ENCODE peak calls at places on chromosomes 6 and 20, in seven cellular contexts. K is mucosa of descending colon, C is tibial nerve, W is ovary, O is right lobe of liver, G is heart right ventricle, T is IMR-90. U is an unnamed sample.

GRCh38 chr6:33630014-33630413 is 8.9 kb downstream of the ITPR3 start:
- DNase-seq in K (no peak), C (no peak), W (no peak), O (no peak), G (no peak), T (no peak), U (no peak)

GRCh38 chr6:5997420-5998093 is 9.2 kb downstream of the NRN1 start:
- DNase-seq in K (no peak), C (no peak), W (no peak), O (no peak), G (peak; percentile 36), T (no peak), U (peak; percentile 63)

GRCh38 chr6:166515072-166515810 is 71.2 kb downstream of the RAMACL start:
- DNase-seq in K (no peak), C (no peak), W (no peak), O (no peak), G (no peak), T (peak; percentile 93), U (no peak)

GRCh38 chr20:63097336-63097831 is 90.6 kb upstream of the BHLHE23 start:
- DNase-seq in K (no peak), C (no peak), W (no peak), O (peak; percentile 35), G (peak; percentile 4), T (no peak), U (no peak)

GRCh38 chr6:40352527-40353170 is 234.5 kb downstream of the LRFN2 start:
- DNase-seq in K (no peak), C (no peak), W (no peak), O (no peak), G (no peak), T (no peak), U (no peak)

GRCh38 chr20:43959079-43959919 is 44.6 kb downstream of the TOX2 start:
- DNase-seq in K (peak; percentile 39), C (no peak), W (no peak), O (peak; percentile 89), G (no peak), T (no peak), U (no peak)

GRCh38 chr6:29631860-29632731 is 887 bp downstream of the GABBR1 start:
- DNase-seq in K (peak; percentile 56), C (peak; percentile 27), W (peak; percentile 71), O (no peak), G (peak; percentile 77), T (peak; percentile 55), U (peak; percentile 87)

GRCh38 chr6:125802943-125803377 is 12.2 kb downstream of the NCOA7 start:
- DNase-seq in K (no peak), C (no peak), W (no peak), O (no peak), G (no peak), T (peak; percentile 37), U (no peak)

GRCh38 chr6:35363293-35363750 is 21.0 kb downstream of the PPARD start:
- DNase-seq in K (no peak), C (no peak), W (no peak), O (no peak), G (no peak), T (peak; percentile 39), U (no peak)

GRCh38 chr20:33460711-33461110 is 17.1 kb upstream of the SNTA1 start:
- DNase-seq in K (peak; percentile 61), C (no peak), W (no peak), O (no peak), G (no peak), T (no peak), U (no peak)

GRCh38 chr6:106913676-106914280 is 60.8 kb downstream of the CD24 start:
- DNase-seq in K (no peak), C (no peak), W (no peak), O (no peak), G (no peak), T (no peak), U (no peak)

GRCh38 chr20:63457737-63458136 is 14.7 kb downstream of the KCNQ2 start:
- DNase-seq in K (peak; percentile 12), C (peak; percentile 7), W (no peak), O (no peak), G (peak; percentile 59), T (no peak), U (no peak)

GRCh38 chr20:58550661-58551060 is 35.5 kb upstream of the APCDD1L start:
- DNase-seq in K (no peak), C (no peak), W (no peak), O (no peak), G (no peak), T (peak; percentile 97), U (no peak)

GRCh38 chr20:34334654-34335407 is 28.2 kb upstream of the ITCH start:
- DNase-seq in K (no peak), C (no peak), W (no peak), O (peak; percentile 47), G (no peak), T (no peak), U (no peak)

GRCh38 chr6:109239918-109240321 is 142.3 kb downstream of the CD164 start:
- DNase-seq in K (no peak), C (no peak), W (no peak), O (no peak), G (no peak), T (no peak), U (no peak)

GRCh38 chr6:42314571-42314950 is 96.9 kb upstream of the MRPS10 start:
- DNase-seq in K (no peak), C (no peak), W (no peak), O (no peak), G (no peak), T (no peak), U (no peak)

GRCh38 chr6:141463237-141463977 is 669.3 kb upstream of the GJE1 start:
- DNase-seq in K (no peak), C (no peak), W (no peak), O (no peak), G (no peak), T (peak; percentile 57), U (no peak)

GRCh38 chr6:166726193-166726592 is 99.1 kb upstream of the RPS6KA2 start:
- DNase-seq in K (no peak), C (no peak), W (no peak), O (no peak), G (no peak), T (no peak), U (no peak)

GRCh38 chr6:170019259-170020040 is 268.0 kb downstream of the ERMARD start:
- DNase-seq in K (no peak), C (no peak), W (no peak), O (no peak), G (no peak), T (no peak), U (no peak)

GRCh38 chr20:2302369-2302768 is 6.6 kb downstream of the TGM3 start:
- DNase-seq in K (no peak), C (no peak), W (no peak), O (peak; percentile 43), G (no peak), T (no peak), U (no peak)

GRCh38 chr6:21873562-21873961 is 280.0 kb downstream of the SOX4 start:
- DNase-seq in K (peak; percentile 43), C (peak; percentile 44), W (no peak), O (no peak), G (no peak), T (peak; percentile 96), U (no peak)

GRCh38 chr20:64080013-64080812 is at the start of gene OPRL1:
- DNase-seq in K (no peak), C (no peak), W (no peak), O (no peak), G (no peak), T (no peak), U (peak; percentile 1)

GRCh38 chr6:62570372-62570771 is 284.3 kb upstream of the KHDRBS2 start:
- DNase-seq in K (no peak), C (no peak), W (no peak), O (no peak), G (no peak), T (no peak), U (no peak)
- H3K4me3 ChIP-seq in K (no peak overlapping the region), C (no peak overlapping the region), W (no peak overlapping the region), O (no peak overlapping the region), G (no peak overlapping the region), T (no peak overlapping the region), U (no peak overlapping the region)

GRCh38 chr20:53579266-53579580 is 14.4 kb downstream of the ZNF217 start:
- DNase-seq in K (peak; percentile 55), C (no peak), W (no peak), O (no peak), G (no peak), T (no peak), U (no peak)
- H3K4me1 ChIP-seq in K (peaks cover 72% of the 10 kb centered on the region), C (peaks cover 39% of the 10 kb centered on the region), W (peaks cover 7% of the 10 kb centered on the region), O (peaks cover 60% of the 10 kb centered on the region), G (peaks cover 72% of the 10 kb centered on the region), T (peaks cover 18% of the 10 kb centered on the region), U (peaks cover 46% of the 10 kb centered on the region)

DNA sequence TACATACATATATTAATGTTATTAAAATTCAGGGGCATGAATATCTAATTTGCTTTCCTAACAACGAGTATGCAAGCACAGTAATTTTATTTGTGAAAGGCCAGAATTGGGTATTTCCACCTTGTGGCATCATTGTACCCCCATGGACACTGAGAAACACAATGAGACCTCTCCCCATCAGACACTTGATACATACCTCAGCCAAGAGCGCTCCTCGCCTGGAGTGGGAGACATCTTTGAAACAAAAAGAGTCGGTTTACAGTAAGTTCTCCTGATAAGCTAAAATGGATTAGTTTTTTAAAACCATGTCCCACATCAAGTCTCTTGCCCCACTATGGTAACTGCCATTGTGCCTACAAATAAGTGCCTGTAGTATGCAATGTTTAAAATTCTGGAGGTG is 2.1 kb downstream of the CNR1 start:
- DNase-seq in K (no peak), C (no peak), W (no peak), O (no peak), G (no peak), T (no peak), U (no peak)
- H3K4me3 ChIP-seq in K (no peak overlapping the region), C (no peak overlapping the region), W (no peak overlapping the region), O (no peak overlapping the region), G (no peak overlapping the region), T (no peak overlapping the region), U (peak overlapping the region; percentile 70)

GRCh38 chr6:23330632-23331031 is 761.3 kb downstream of the HDGFL1 start:
- DNase-seq in K (no peak), C (no peak), W (no peak), O (no peak), G (no peak), T (no peak), U (no peak)

GRCh38 chr6:23325065-23325464 is 755.7 kb downstream of the HDGFL1 start:
- DNase-seq in K (no peak), C (no peak), W (no peak), O (no peak), G (no peak), T (no peak), U (no peak)

GRCh38 chr6:23334360-23334759 is 765.0 kb downstream of the HDGFL1 start:
- DNase-seq in K (no peak), C (no peak), W (no peak), O (no peak), G (no peak), T (no peak), U (no peak)

DNA sequence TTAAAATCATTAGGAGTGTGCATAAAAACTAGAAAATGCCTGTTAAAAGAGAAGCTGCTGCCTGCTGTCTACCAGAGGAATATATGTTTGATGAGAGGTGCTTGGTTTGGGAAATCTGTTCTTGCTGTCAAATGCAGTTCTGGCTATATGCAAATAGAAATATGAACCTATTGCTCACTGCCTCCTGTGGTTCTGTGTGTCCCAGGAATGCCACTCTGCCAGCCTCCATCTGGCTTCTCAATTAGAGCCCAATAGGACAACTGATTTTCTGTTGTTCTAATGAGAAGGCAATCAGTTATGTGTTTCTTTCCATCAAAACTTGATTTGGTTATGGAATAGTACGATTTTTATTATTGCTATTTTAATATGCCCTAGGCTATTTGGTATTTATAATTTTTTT is 759.7 kb downstream of the HDGFL1 start:
- DNase-seq in K (no peak), C (no peak), W (no peak), O (no peak), G (no peak), T (no peak), U (no peak)
- H3K4me1 ChIP-seq in K (no peaks in the 10 kb centered on the region), C (no peaks in the 10 kb centered on the region), W (no peaks in the 10 kb centered on the region), O (no peaks in the 10 kb centered on the region), G (no peaks in the 10 kb centered on the region), T (no peaks in the 10 kb centered on the region), U (no peaks in the 10 kb centered on the region)

GRCh38 chr6:25966707-25967106 is 4.1 kb downstream of the TRIM38 start:
- DNase-seq in K (no peak), C (no peak), W (no peak), O (no peak), G (no peak), T (no peak), U (no peak)
- H3K4me3 ChIP-seq in K (no peak overlapping the region), C (no peak overlapping the region), W (no peak overlapping the region), O (no peak overlapping the region), G (no peak overlapping the region), T (no peak overlapping the region), U (no peak overlapping the region)

U was measured in HAP-1.